ENCODE peak calls at places on chromosomes 2 and 18, in five cellular contexts. One of them, this sample, is unnamed.

GRCh38 chr2:128139624-128140023 is 48.6 kb downstream of the UGGT1 start:
- DNase-seq in glutamatergic neuron: no peak
- DNase-seq in BE2C: no peak
- DNase-seq in B cell: no peak
- DNase-seq in GM10248: no peak
- DNase-seq in this sample: no peak

GRCh38 chr18:23494992-23495391 is 8.3 kb upstream of the RMC1 start:
- DNase-seq in BE2C: no peak
- DNase-seq in GM10248: no peak
- DNase-seq in B cell: no peak
- DNase-seq in glutamatergic neuron: no peak
- DNase-seq in this sample: no peak

GRCh38 chr2:170715062-170715931 is at the start of gene SP5:
- DNase-seq in BE2C: peak; percentile 14
- DNase-seq in B cell: peak; percentile 61
- DNase-seq in GM10248: peak; percentile 44
- DNase-seq in glutamatergic neuron: peak; percentile 66
- DNase-seq in this sample: peak; percentile 75

GRCh38 chr2:70062270-70062669 is 25.0 kb upstream of the PCBP1 start:
- DNase-seq in GM10248: no peak
- DNase-seq in B cell: no peak
- DNase-seq in glutamatergic neuron: no peak
- DNase-seq in BE2C: no peak
- DNase-seq in this sample: no peak

GRCh38 chr2:236824836-236825235 is 255.2 kb downstream of the ACKR3 start:
- DNase-seq in BE2C: no peak
- DNase-seq in B cell: no peak
- DNase-seq in glutamatergic neuron: no peak
- DNase-seq in GM10248: no peak
- DNase-seq in this sample: no peak

GRCh38 chr2:14385043-14385442 is 247.5 kb upstream of the LRATD1 start:
- DNase-seq in GM10248: no peak
- DNase-seq in B cell: no peak
- DNase-seq in BE2C: no peak
- DNase-seq in glutamatergic neuron: no peak
- DNase-seq in this sample: no peak

GRCh38 chr2:194819367-194819766 is 837.7 kb upstream of the SLC39A10 start:
- DNase-seq in glutamatergic neuron: no peak
- DNase-seq in GM10248: no peak
- DNase-seq in BE2C: no peak
- DNase-seq in B cell: no peak
- DNase-seq in this sample: no peak

GRCh38 chr2:23375448-23375847 is 9.5 kb upstream of the KLHL29 start:
- DNase-seq in GM10248: peak; percentile 33
- DNase-seq in glutamatergic neuron: no peak
- DNase-seq in B cell: no peak
- DNase-seq in BE2C: peak; percentile 29
- DNase-seq in this sample: no peak

GRCh38 chr2:236777408-236777807 is 207.8 kb downstream of the ACKR3 start:
- DNase-seq in B cell: no peak
- DNase-seq in BE2C: no peak
- DNase-seq in GM10248: no peak
- DNase-seq in glutamatergic neuron: no peak
- DNase-seq in this sample: no peak

GRCh38 chr2:54952978-54953456 is 97.2 kb downstream of the RTN4 start:
- DNase-seq in GM10248: no peak
- DNase-seq in B cell: no peak
- DNase-seq in BE2C: no peak
- DNase-seq in glutamatergic neuron: no peak
- DNase-seq in this sample: no peak

GRCh38 chr2:12816379-12817306 is 99.9 kb downstream of the TRIB2 start:
- DNase-seq in BE2C: no peak
- DNase-seq in glutamatergic neuron: no peak
- DNase-seq in B cell: no peak
- DNase-seq in GM10248: no peak
- DNase-seq in this sample: no peak

GRCh38 chr2:11863103-11863502 is 116.7 kb downstream of the LPIN1 start:
- DNase-seq in GM10248: no peak
- DNase-seq in glutamatergic neuron: no peak
- DNase-seq in B cell: no peak
- DNase-seq in BE2C: no peak
- DNase-seq in this sample: no peak

GRCh38 chr2:242060212-242060835 is 190.8 kb downstream of the RTP5 start:
- DNase-seq in glutamatergic neuron: no peak
- DNase-seq in GM10248: no peak
- DNase-seq in BE2C: no peak
- DNase-seq in B cell: no peak
- DNase-seq in this sample: no peak

GRCh38 chr2:120589782-120590608 is 145.7 kb upstream of the GLI2 start:
- DNase-seq in B cell: no peak
- DNase-seq in BE2C: no peak
- DNase-seq in GM10248: no peak
- DNase-seq in glutamatergic neuron: no peak
- DNase-seq in this sample: no peak

GRCh38 chr2:68244456-68244855 is 7.9 kb downstream of the PPP3R1 start:
- DNase-seq in B cell: no peak
- DNase-seq in glutamatergic neuron: no peak
- DNase-seq in GM10248: no peak
- DNase-seq in BE2C: no peak
- DNase-seq in this sample: no peak

GRCh38 chr2:196335238-196335637 is 163.9 kb upstream of the STK17B start:
- DNase-seq in BE2C: no peak
- DNase-seq in B cell: no peak
- DNase-seq in glutamatergic neuron: no peak
- DNase-seq in GM10248: no peak
- DNase-seq in this sample: no peak

GRCh38 chr2:215060851-215061541 is 77.4 kb downstream of the ABCA12 start:
- DNase-seq in GM10248: no peak
- DNase-seq in glutamatergic neuron: peak; percentile 64
- DNase-seq in BE2C: peak; percentile 84
- DNase-seq in B cell: no peak
- DNase-seq in this sample: no peak

GRCh38 chr2:236767951-236768350 is 198.3 kb downstream of the ACKR3 start:
- DNase-seq in BE2C: no peak
- DNase-seq in GM10248: no peak
- DNase-seq in glutamatergic neuron: no peak
- DNase-seq in B cell: no peak
- DNase-seq in this sample: no peak

GRCh38 chr2:238425979-238426567 is 654 bp upstream of the ASB1 start:
- DNase-seq in GM10248: no peak
- DNase-seq in B cell: no peak
- DNase-seq in glutamatergic neuron: no peak
- DNase-seq in BE2C: no peak
- DNase-seq in this sample: peak; percentile 44

GRCh38 chr2:148282201-148282600 is 261.3 kb downstream of the MBD5 start:
- DNase-seq in GM10248: no peak
- DNase-seq in BE2C: no peak
- DNase-seq in B cell: no peak
- DNase-seq in glutamatergic neuron: no peak
- DNase-seq in this sample: no peak

GRCh38 chr2:14684516-14684915 is 52.0 kb downstream of the LRATD1 start:
- DNase-seq in BE2C: no peak
- DNase-seq in glutamatergic neuron: no peak
- DNase-seq in B cell: no peak
- DNase-seq in GM10248: no peak
- DNase-seq in this sample: no peak

GRCh38 chr2:96241901-96242611 is 23.7 kb downstream of the TMEM127 start:
- DNase-seq in GM10248: peak; percentile 73
- DNase-seq in glutamatergic neuron: no peak
- DNase-seq in B cell: peak; percentile 63
- DNase-seq in BE2C: no peak
- DNase-seq in this sample: no peak

GRCh38 chr2:31337860-31338259 is 76.7 kb downstream of the XDH start:
- DNase-seq in B cell: no peak
- DNase-seq in glutamatergic neuron: no peak
- DNase-seq in GM10248: no peak
- DNase-seq in BE2C: no peak
- DNase-seq in this sample: no peak

GRCh38 chr18:46042571-46043123 is 29.4 kb downstream of the PSTPIP2 start:
- DNase-seq in BE2C: no peak
- DNase-seq in GM10248: no peak
- DNase-seq in B cell: no peak
- DNase-seq in glutamatergic neuron: no peak
- DNase-seq in this sample: no peak

GRCh38 chr2:135617501-135618015 is 86.3 kb downstream of the R3HDM1 start:
- DNase-seq in B cell: no peak
- DNase-seq in BE2C: no peak
- DNase-seq in GM10248: no peak
- DNase-seq in glutamatergic neuron: no peak
- DNase-seq in this sample: no peak

GRCh38 chr2:204917089-204917701 is 371.9 kb downstream of the PARD3B start:
- DNase-seq in glutamatergic neuron: no peak
- DNase-seq in B cell: no peak
- DNase-seq in BE2C: no peak
- DNase-seq in GM10248: no peak
- DNase-seq in this sample: no peak

GRCh38 chr2:204909791-204910190 is 364.5 kb downstream of the PARD3B start:
- DNase-seq in B cell: no peak
- DNase-seq in BE2C: no peak
- DNase-seq in glutamatergic neuron: no peak
- DNase-seq in GM10248: no peak
- DNase-seq in this sample: no peak

GRCh38 chr2:204913312-204913711 is 368.0 kb downstream of the PARD3B start:
- DNase-seq in BE2C: no peak
- DNase-seq in B cell: no peak
- DNase-seq in GM10248: no peak
- DNase-seq in glutamatergic neuron: no peak
- DNase-seq in this sample: no peak

GRCh38 chr2:204913854-204914464 is 368.7 kb downstream of the PARD3B start:
- DNase-seq in BE2C: no peak
- DNase-seq in GM10248: no peak
- DNase-seq in glutamatergic neuron: no peak
- DNase-seq in B cell: no peak
- DNase-seq in this sample: no peak

GRCh38 chr2:204914708-204915107 is 369.4 kb downstream of the PARD3B start:
- DNase-seq in B cell: no peak
- DNase-seq in BE2C: peak; percentile 15
- DNase-seq in GM10248: no peak
- DNase-seq in glutamatergic neuron: no peak
- DNase-seq in this sample: no peak
- TF ChIP-seq CTCF in B cell: no peak
- TF ChIP-seq CTCF in BE2C: no peak
- TF ChIP-seq CTCF in GM10248: no peak
- TF ChIP-seq CTCF in glutamatergic neuron: no peak
- TF ChIP-seq CTCF in this sample: no peak

GRCh38 chr2:98869868-98870267 is 66.2 kb downstream of the CRACDL start:
- DNase-seq in BE2C: no peak
- DNase-seq in glutamatergic neuron: no peak
- DNase-seq in GM10248: no peak
- DNase-seq in B cell: no peak
- DNase-seq in this sample: no peak

GRCh38 chr2:98872526-98872925 is 63.5 kb downstream of the CRACDL start:
- DNase-seq in B cell: no peak
- DNase-seq in GM10248: no peak
- DNase-seq in glutamatergic neuron: no peak
- DNase-seq in BE2C: no peak
- DNase-seq in this sample: no peak

GRCh38 chr2:98871506-98871905 is 64.5 kb downstream of the CRACDL start:
- DNase-seq in B cell: no peak
- DNase-seq in GM10248: no peak
- DNase-seq in glutamatergic neuron: no peak
- DNase-seq in BE2C: no peak
- DNase-seq in this sample: no peak

GRCh38 chr2:98869272-98869641 is 66.8 kb downstream of the CRACDL start:
- DNase-seq in B cell: no peak
- DNase-seq in BE2C: no peak
- DNase-seq in GM10248: no peak
- DNase-seq in glutamatergic neuron: no peak
- DNase-seq in this sample: no peak

DNA sequence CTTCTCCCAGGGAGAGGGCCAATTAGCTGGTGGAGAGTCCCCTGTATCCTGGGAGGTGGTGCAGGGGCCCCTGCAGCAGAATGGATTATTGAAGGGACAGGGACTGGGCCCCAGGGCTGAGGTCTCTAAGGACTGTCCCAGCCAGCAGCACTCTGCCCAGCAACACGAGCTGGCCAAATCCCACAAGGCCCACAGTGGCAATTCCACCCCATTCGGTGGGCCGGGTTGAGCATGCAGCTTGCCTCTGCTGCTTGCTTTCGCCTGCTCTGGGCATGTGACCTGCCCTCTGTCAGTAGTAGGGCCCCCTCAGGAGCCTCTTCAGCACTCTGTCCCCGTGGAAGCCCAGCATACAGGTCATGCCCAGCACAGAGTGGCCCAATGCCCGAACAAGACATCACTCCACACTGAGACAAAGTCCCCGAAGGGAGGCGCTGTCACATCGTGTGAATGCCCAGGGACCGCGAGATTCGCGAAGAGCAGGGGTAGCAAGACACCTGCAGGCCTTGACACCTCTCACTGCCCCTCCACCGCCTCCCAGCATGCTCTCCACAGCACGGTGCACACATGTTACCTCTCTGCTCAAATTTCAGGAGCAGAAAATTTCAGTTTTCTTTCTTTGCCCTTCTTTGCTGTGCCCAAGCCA is 65.4 kb downstream of the CRACDL start:
- DNase-seq in GM10248: no peak
- DNase-seq in glutamatergic neuron: no peak
- DNase-seq in BE2C: no peak
- DNase-seq in B cell: no peak
- DNase-seq in this sample: no peak
- TF ChIP-seq CTCF in GM10248: no peak
- TF ChIP-seq CTCF in glutamatergic neuron: no peak
- TF ChIP-seq CTCF in BE2C: no peak
- TF ChIP-seq CTCF in B cell: no peak
- TF ChIP-seq CTCF in this sample: no peak

DNA sequence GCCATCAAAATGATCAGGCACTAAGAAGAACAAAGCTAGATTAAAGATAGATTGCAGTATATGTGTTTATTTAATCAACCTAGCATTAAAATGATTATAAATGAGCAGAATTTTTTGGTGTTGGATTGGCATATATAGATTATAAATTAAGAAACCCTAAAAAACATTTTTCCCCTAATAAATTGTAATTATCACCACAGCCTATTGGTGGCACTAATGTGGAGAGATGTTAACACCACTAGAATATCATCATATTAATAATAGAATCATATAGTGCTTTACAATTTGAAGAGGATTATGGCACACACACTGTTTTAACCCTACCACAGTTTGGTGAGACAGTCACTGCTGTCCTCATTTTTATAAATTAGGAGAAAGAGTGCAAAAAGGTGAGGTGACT is 112.4 kb upstream of the RND3 start:
- DNase-seq in glutamatergic neuron: no peak
- DNase-seq in B cell: no peak
- DNase-seq in GM10248: no peak
- DNase-seq in BE2C: no peak
- DNase-seq in this sample: no peak
- TF ChIP-seq CTCF in glutamatergic neuron: no peak
- TF ChIP-seq CTCF in B cell: no peak
- TF ChIP-seq CTCF in GM10248: no peak
- TF ChIP-seq CTCF in BE2C: no peak
- TF ChIP-seq CTCF in this sample: no peak

DNA sequence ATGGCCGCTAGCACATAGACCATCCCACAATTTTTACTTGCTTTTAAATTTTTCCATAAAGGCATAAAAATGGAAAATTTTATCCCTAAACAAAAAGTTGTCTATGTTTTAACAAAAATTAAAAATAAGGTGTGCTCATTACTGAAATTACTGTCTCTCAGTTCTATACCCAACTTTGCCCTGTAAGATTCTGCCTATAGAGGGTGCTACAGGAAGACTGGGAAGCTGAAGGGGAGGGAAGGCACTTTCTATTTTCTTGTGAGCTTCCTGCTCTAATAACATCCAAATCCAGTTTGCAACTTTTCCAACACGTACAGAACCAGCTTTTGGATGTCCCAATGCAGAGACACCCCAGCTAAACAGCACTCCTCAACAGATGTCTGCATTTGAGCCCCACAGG is 666.9 kb downstream of the PLCL1 start:
- DNase-seq in BE2C: no peak
- DNase-seq in B cell: no peak
- DNase-seq in GM10248: no peak
- DNase-seq in glutamatergic neuron: no peak
- DNase-seq in this sample: no peak
- TF ChIP-seq CTCF in BE2C: peak; percentile 38
- TF ChIP-seq CTCF in B cell: no peak
- TF ChIP-seq CTCF in GM10248: no peak
- TF ChIP-seq CTCF in glutamatergic neuron: peak; percentile 19
- TF ChIP-seq CTCF in this sample: peak; percentile 5